ENCODE peak calls at places on chromosomes 5 and 9, in eight cellular contexts. U is fibroblast of mammary gland, Z is tibial artery, A is lung, D is brain microvascular endothelial cell, T is neural crest cell, B is endothelial cell, W is lower leg skin. V is an unnamed sample.

GRCh38 chr9:8809747-8810146 is 1010.2 kb upstream of the DMAC1 start:
- DNase-seq in U (no peak), Z (no peak), A (no peak), D (no peak), T (no peak), B (no peak), W (no peak), V (no peak)

GRCh38 chr5:31442253-31442820 is 89.6 kb downstream of the DROSHA start:
- DNase-seq in U (peak), Z (no peak), A (no peak), D (peak), T (no peak), B (no peak), W (no peak), V (no peak)

GRCh38 chr5:103582364-103582763 is 19.8 kb upstream of the NUDT12 start:
- DNase-seq in U (peak), Z (no peak), A (no peak), D (peak), T (peak), B (peak), W (no peak), V (peak)

GRCh38 chr5:1255081-1255561 is 29.9 kb downstream of the SLC6A18 start:
- DNase-seq in U (no peak), Z (no peak), A (no peak), D (no peak), T (no peak), B (no peak), W (no peak), V (no peak)

GRCh38 chr5:13278148-13278547 is 666.3 kb downstream of the DNAH5 start:
- DNase-seq in U (no peak), Z (no peak), A (no peak), D (no peak), T (no peak), B (no peak), W (no peak), V (no peak)

GRCh38 chr5:145775411-145775810 is 59.7 kb downstream of the PRELID2 start:
- DNase-seq in U (no peak), Z (no peak), A (no peak), D (no peak), T (no peak), B (no peak), W (no peak), V (no peak)

GRCh38 chr5:94376672-94377345 is 241.6 kb downstream of the KIAA0825 start:
- DNase-seq in U (no peak), Z (no peak), A (no peak), D (no peak), T (no peak), B (no peak), W (no peak), V (no peak)

GRCh38 chr5:133977161-133977787 is 8.8 kb upstream of the C5orf15 start:
- DNase-seq in U (no peak), Z (no peak), A (no peak), D (no peak), T (no peak), B (no peak), W (no peak), V (peak)

GRCh38 chr9:573551-574410 is 267.7 kb upstream of the DMRT1 start:
- DNase-seq in U (no peak), Z (no peak), A (peak), D (no peak), T (no peak), B (no peak), W (no peak), V (no peak)

GRCh38 chr5:99929806-99930135 is 605.4 kb upstream of the FAM174A start:
- DNase-seq in U (no peak), Z (no peak), A (no peak), D (no peak), T (no peak), B (no peak), W (no peak), V (no peak)

GRCh38 chr9:128714586-128715435 is 9.1 kb downstream of the ZDHHC12 start:
- DNase-seq in U (no peak), Z (peak), A (no peak), D (no peak), T (no peak), B (no peak), W (no peak), V (no peak)

GRCh38 chr9:136629879-136630661 is 32.6 kb upstream of the EGFL7 start:
- DNase-seq in U (peak), Z (no peak), A (peak), D (no peak), T (peak), B (peak), W (no peak), V (peak)

GRCh38 chr5:95835682-95836405 is 13.3 kb upstream of the GLRX start:
- DNase-seq in U (no peak), Z (no peak), A (no peak), D (no peak), T (no peak), B (no peak), W (no peak), V (no peak)

GRCh38 chr5:159990506-159990905 is 18.4 kb upstream of the TTC1 start:
- DNase-seq in U (peak), Z (no peak), A (no peak), D (no peak), T (no peak), B (no peak), W (no peak), V (no peak)
- TF ChIP-seq CTCF in U (peak), Z (no peak), A (no peak), D (no peak), T (no peak), B (no peak), W (no peak), V (no peak)

DNA sequence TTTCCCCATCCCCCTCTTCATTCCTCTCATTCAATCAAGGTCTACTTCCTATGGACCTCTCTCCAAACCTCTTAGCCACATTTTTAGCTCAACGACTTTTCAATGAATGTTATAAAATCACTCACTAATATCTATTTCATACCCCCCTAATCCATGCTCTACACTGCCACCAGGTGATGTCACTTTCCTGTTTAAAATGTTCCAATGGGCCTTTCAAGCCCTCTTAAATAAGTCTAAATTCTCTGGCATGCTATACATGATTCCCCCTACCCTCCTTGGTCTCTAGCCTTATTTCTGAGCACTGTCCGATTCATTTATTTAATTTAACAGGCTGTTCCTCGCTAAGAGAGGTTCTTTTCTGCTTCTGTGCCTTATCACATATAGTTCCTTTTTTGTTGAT is 9.3 kb downstream of the ABHD17B start:
- DNase-seq in U (no peak), Z (no peak), A (no peak), D (no peak), T (no peak), B (no peak), W (no peak), V (no peak)
- TF ChIP-seq CTCF in U (no peak), Z (no peak), A (no peak), D (no peak), T (no peak), B (no peak), W (no peak), V (no peak)

DNA sequence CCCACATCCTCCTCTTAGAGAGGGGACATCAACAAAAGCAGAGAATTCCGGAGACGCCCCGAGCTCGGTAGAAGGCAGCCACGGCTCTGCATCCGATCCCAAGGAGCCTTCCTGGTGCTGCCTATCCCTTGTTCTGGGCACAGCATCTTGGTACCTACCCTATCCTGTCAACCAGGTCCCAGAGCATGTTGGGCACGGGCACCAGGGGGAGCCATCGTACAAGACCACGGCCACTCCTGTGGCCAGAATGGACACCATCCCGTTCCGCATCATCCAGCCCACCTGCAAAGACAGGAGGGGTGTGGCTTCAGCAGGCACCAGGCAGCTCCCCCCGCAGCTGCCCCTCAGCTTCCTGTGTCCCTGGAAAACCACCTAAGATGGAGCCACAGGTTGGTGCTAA is 62.7 kb upstream of the ZNF354A start:
- DNase-seq in U (no peak), Z (peak), A (no peak), D (no peak), T (peak), B (peak), W (no peak), V (no peak)
- TF ChIP-seq CTCF in U (peak), Z (peak), A (no peak), D (peak), T (peak), B (no peak), W (no peak), V (no peak)

GRCh38 chr9:90900130-90900529 is 98.5 kb downstream of the SYK start:
- DNase-seq in U (no peak), Z (no peak), A (no peak), D (no peak), T (no peak), B (no peak), W (no peak), V (no peak)
- TF ChIP-seq CTCF in U (no peak), Z (no peak), A (no peak), D (peak), T (peak), B (peak), W (no peak), V (no peak)

DNA sequence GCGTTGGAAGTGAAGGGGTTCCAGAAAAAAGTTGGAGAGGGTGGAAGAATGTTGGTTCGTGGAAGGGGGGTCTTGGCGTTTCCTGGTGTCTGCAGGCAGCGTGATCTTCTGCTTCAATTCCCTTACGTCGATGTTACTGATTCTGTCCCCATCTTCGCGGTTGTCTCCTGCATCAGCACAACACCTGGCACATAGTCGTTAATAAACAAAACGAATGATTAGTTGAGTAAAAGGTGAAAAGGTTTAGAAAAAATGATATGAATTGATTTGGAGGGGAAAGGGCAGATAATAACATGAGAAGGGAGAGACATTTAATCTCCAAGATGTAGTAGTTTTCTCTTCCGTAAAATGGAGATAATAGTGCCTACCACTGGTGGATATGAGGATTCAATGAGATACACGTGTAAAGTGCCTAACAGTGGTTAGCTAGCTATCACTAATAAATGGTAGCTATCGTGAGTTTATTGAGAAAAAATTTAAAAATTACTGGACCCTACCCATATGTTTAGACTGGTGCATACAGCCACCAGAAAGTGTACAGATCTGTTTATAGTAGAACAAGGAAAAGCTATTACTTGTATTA is 556 bp downstream of the MTREX start:
- DNase-seq in U (peak), Z (no peak), A (no peak), D (no peak), T (no peak), B (peak), W (no peak), V (peak)
- TF ChIP-seq CTCF in U (peak), Z (no peak), A (no peak), D (no peak), T (no peak), B (no peak), W (no peak), V (no peak)

GRCh38 chr9:72268961-72269360 is 96.0 kb downstream of the ZFAND5 start:
- DNase-seq in U (no peak), Z (no peak), A (no peak), D (no peak), T (no peak), B (no peak), W (no peak), V (no peak)

GRCh38 chr9:72274916-72275315 is 90.1 kb downstream of the ZFAND5 start:
- DNase-seq in U (no peak), Z (no peak), A (no peak), D (no peak), T (no peak), B (no peak), W (no peak), V (no peak)

GRCh38 chr9:72276429-72276828 is 88.6 kb downstream of the ZFAND5 start:
- DNase-seq in U (no peak), Z (no peak), A (no peak), D (no peak), T (no peak), B (no peak), W (no peak), V (no peak)

GRCh38 chr9:72271617-72272478 is 93.2 kb downstream of the ZFAND5 start:
- DNase-seq in U (peak), Z (no peak), A (peak), D (peak), T (peak), B (peak), W (peak), V (peak)
- TF ChIP-seq CTCF in U (peak), Z (peak), A (peak), D (peak), T (peak), B (peak), W (no peak), V (peak)

GRCh38 chr9:99326112-99326916 is 104.2 kb downstream of the SEC61B start:
- DNase-seq in U (peak), Z (no peak), A (no peak), D (no peak), T (no peak), B (no peak), W (no peak), V (no peak)
- TF ChIP-seq CTCF in U (no peak), Z (no peak), A (no peak), D (no peak), T (no peak), B (no peak), W (no peak), V (no peak)

DNA sequence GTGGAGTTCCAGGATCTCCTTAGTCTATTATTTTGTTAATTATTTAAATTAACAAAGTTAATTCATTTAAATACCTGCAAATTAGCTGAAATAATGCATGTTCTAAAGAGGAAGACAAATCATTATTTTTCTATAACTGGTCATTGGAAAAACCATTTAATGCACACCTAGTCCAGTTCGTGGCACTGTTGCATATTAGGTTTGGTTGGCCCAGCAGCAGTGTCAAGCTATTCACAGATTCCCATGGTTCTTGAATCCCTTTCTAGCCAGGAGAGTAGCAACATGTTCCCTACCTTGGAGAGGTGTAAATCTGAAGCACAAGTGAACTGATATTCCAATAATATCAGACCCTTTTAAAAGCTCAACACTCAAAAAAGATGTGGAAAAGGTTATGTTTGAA is 155.2 kb downstream of the TMEM161B start:
- DNase-seq in U (no peak), Z (no peak), A (no peak), D (no peak), T (no peak), B (no peak), W (no peak), V (no peak)
- TF ChIP-seq CTCF in U (no peak), Z (no peak), A (no peak), D (no peak), T (no peak), B (no peak), W (no peak), V (no peak)

V was measured in GM13976.